ENCODE peak calls at places on chromosomes 12 and 14, in eight cellular contexts. U, O, V, Q, C, I, L and T are unnamed samples.
A peak's percentile ranks its signal among the peaks of the same experiment; 100 is the strongest.

GRCh38 chr14:76780360-76780759 is 19.1 kb downstream of the VASH1 start:
- DNase-seq in V (no peak), L (no peak), C (no peak), U (no peak), Q (no peak), O (no peak), I (no peak), T (no peak)

GRCh38 chr14:62592877-62593276 is 452.4 kb downstream of the KCNH5 start:
- DNase-seq in C (no peak), L (no peak), V (peak; percentile 47), Q (no peak), O (no peak), U (no peak), I (no peak), T (no peak)

GRCh38 chr12:45518516-45519235 is 210.8 kb upstream of the ARID2 start:
- DNase-seq in V (no peak), L (no peak), I (no peak), C (peak; percentile 2), O (no peak), U (peak; percentile 23), Q (no peak), T (no peak)

GRCh38 chr12:1456885-1457284 is 137.5 kb downstream of the FBXL14 start:
- DNase-seq in C (no peak), U (no peak), O (no peak), Q (no peak), L (no peak), V (no peak), I (no peak), T (no peak)

GRCh38 chr14:94404561-94404960 is 16.2 kb upstream of the SERPINA1 start:
- DNase-seq in I (no peak), C (no peak), Q (no peak), U (no peak), L (no peak), O (no peak), V (no peak), T (no peak)

GRCh38 chr12:109702126-109702841 is 11.3 kb upstream of the FAM222A start:
- DNase-seq in L (no peak), O (no peak), Q (no peak), V (no peak), I (no peak), C (no peak), U (no peak), T (no peak)

GRCh38 chr14:106840258-106840657 is 1313.9 kb downstream of the TMEM121 start:
- DNase-seq in Q (no peak), C (no peak), U (peak; percentile 29), I (no peak), O (no peak), V (no peak), L (no peak), T (no peak)

GRCh38 chr14:103867523-103867953 is 20.2 kb upstream of the PPP1R13B start:
- DNase-seq in O (no peak), V (no peak), U (no peak), C (no peak), Q (no peak), L (no peak), I (no peak), T (peak; percentile 60)

GRCh38 chr12:18981732-18982131 is 147.8 kb upstream of the PLEKHA5 start:
- DNase-seq in V (no peak), O (no peak), L (no peak), C (no peak), U (no peak), Q (no peak), I (no peak), T (no peak)

GRCh38 chr14:64612021-64612380 is 62.2 kb downstream of the PPP1R36 start:
- DNase-seq in U (no peak), L (no peak), V (peak; percentile 39), C (no peak), O (no peak), I (no peak), Q (no peak), T (peak; percentile 86)

GRCh38 chr12:127143020-127143419 is 1124.0 kb upstream of the TMEM132C start:
- DNase-seq in L (no peak), O (no peak), V (no peak), U (no peak), C (no peak), Q (no peak), I (no peak), T (no peak)

GRCh38 chr12:18066666-18067065 is 23.3 kb downstream of the RERGL start:
- DNase-seq in L (no peak), O (no peak), I (no peak), C (no peak), U (no peak), V (no peak), Q (no peak), T (no peak)

GRCh38 chr12:39912211-39912980 is 193.5 kb downstream of the SLC2A13 start:
- DNase-seq in I (no peak), L (no peak), V (no peak), O (no peak), C (no peak), Q (peak; percentile 81), U (no peak), T (no peak)

GRCh38 chr12:54697836-54698235 is 49.7 kb upstream of the DCD start:
- DNase-seq in O (no peak), C (no peak), U (no peak), I (no peak), L (no peak), Q (no peak), V (no peak), T (no peak)

GRCh38 chr12:25054076-25054782 is 105.3 kb upstream of the BCAT1 start:
- DNase-seq in Q (no peak), V (peak; percentile 25), C (no peak), O (no peak), I (no peak), L (no peak), U (no peak), T (peak; percentile 2)

GRCh38 chr14:32692441-32692840 is 246.2 kb upstream of the NPAS3 start:
- DNase-seq in L (no peak), U (no peak), Q (no peak), C (no peak), V (no peak), O (no peak), I (no peak), T (no peak)

GRCh38 chr14:90627478-90627877 is 188.8 kb downstream of the TTC7B start:
- DNase-seq in C (no peak), I (no peak), O (no peak), L (no peak), U (no peak), Q (no peak), V (no peak), T (peak; percentile 9)

GRCh38 chr12:61188801-61189595 is 1071.2 kb upstream of the USP15 start:
- DNase-seq in O (no peak), I (no peak), L (no peak), U (no peak), Q (no peak), C (no peak), V (no peak), T (no peak)

GRCh38 chr14:90344285-90344684 is 12.5 kb upstream of the NRDE2 start:
- DNase-seq in C (no peak), Q (no peak), U (no peak), I (no peak), L (no peak), O (no peak), V (no peak), T (no peak)

GRCh38 chr14:56810850-56811595 is 744 bp upstream of the OTX2 start:
- DNase-seq in C (no peak), I (no peak), V (no peak), L (no peak), Q (no peak), U (no peak), O (no peak), T (no peak)

GRCh38 chr12:52171950-52172512 is 19.8 kb downstream of the KRT80 start:
- DNase-seq in U (no peak), V (peak; percentile 56), O (peak; percentile 46), I (no peak), C (no peak), Q (no peak), L (no peak), T (no peak)

GRCh38 chr14:106813477-106813823 is 1287.1 kb downstream of the TMEM121 start:
- DNase-seq in C (no peak), L (no peak), I (no peak), U (no peak), Q (no peak), O (no peak), V (no peak), T (no peak)

GRCh38 chr12:132075026-132075713 is 68.9 kb downstream of the DDX51 start:
- DNase-seq in I (no peak), L (no peak), C (no peak), Q (no peak), U (no peak), O (no peak), V (peak; percentile 20), T (no peak)

GRCh38 chr14:99573436-99574098 is 30.4 kb downstream of the CCDC85C start:
- DNase-seq in C (no peak), L (no peak), U (no peak), V (no peak), I (no peak), Q (no peak), O (no peak), T (no peak)

GRCh38 chr14:72892103-72892878 is 1.6 kb downstream of the DPF3 start:
- DNase-seq in L (peak; percentile 7), I (no peak), Q (no peak), O (no peak), C (no peak), V (peak; percentile 68), U (no peak), T (peak; percentile 58)

GRCh38 chr12:112573151-112573550 is 154.4 kb downstream of the PTPN11 start:
- DNase-seq in L (no peak), O (no peak), I (no peak), U (no peak), C (no peak), V (no peak), Q (no peak), T (peak; percentile 55)